ENCODE peak calls at places on chromosomes 1 and 21, in six cellular contexts. C is activated CD4-positive, alpha-beta T cell treated with anti-CD3 and anti-CD28 coated beads for 24 hours; R is cardiac fibroblast; M is EH; P is coronary artery; F is aorta. B is an unnamed sample.

GRCh38 chr1:154478013-154478412 is 24.0 kb upstream of the TDRD10 start:
- DNase-seq in R (no peak), M (no peak), F (no peak), C (no peak), P (no peak), B (no peak)

GRCh38 chr1:117802546-117803257 is 126.7 kb downstream of the GDAP2 start:
- DNase-seq in R (no peak), F (no peak), M (peak; percentile 51), P (no peak), C (no peak), B (no peak)

GRCh38 chr1:181028241-181029014 is 5.4 kb upstream of the MR1 start:
- DNase-seq in M (peak; percentile 86), P (no peak), C (no peak), R (peak; percentile 37), F (no peak), B (no peak)

GRCh38 chr1:159214149-159214760 is 9.6 kb downstream of the ACKR1 start:
- DNase-seq in P (no peak), F (no peak), R (peak; percentile 55), M (peak; percentile 51), C (peak; percentile 18), B (no peak)

GRCh38 chr1:47593001-47593568 is 155.2 kb downstream of the FOXD2 start:
- DNase-seq in M (no peak), F (no peak), R (no peak), P (no peak), C (no peak), B (no peak)

GRCh38 chr1:3507636-3508275 is 53.3 kb downstream of the ARHGEF16 start:
- DNase-seq in R (no peak), M (no peak), C (no peak), P (no peak), F (no peak), B (no peak)

GRCh38 chr1:40344597-40344996 is 27.5 kb upstream of the COL9A2 start:
- DNase-seq in R (peak; percentile 65), C (no peak), M (peak; percentile 57), F (peak; percentile 82), P (no peak), B (no peak)

GRCh38 chr21:33377221-33377620 is 26.0 kb upstream of the IFNGR2 start:
- DNase-seq in F (no peak), C (no peak), P (no peak), M (no peak), R (no peak), B (no peak)

GRCh38 chr1:67342002-67342890 is 34.6 kb downstream of the IL12RB2 start:
- DNase-seq in F (no peak), M (no peak), R (no peak), C (no peak), P (no peak), B (no peak)

GRCh38 chr1:153962088-153963029 is 978 bp downstream of the SLC39A1 start:
- DNase-seq in M (peak; percentile 84), C (no peak), P (no peak), F (peak; percentile 77), R (peak; percentile 75), B (no peak)

GRCh38 chr1:239179001-239179400 is 207.4 kb upstream of the CHRM3 start:
- DNase-seq in R (no peak), P (no peak), C (no peak), F (no peak), M (no peak), B (no peak)

GRCh38 chr1:244970236-244970652 is 105.9 kb upstream of the HNRNPU start:
- DNase-seq in P (no peak), R (peak; percentile 80), C (no peak), M (peak; percentile 78), F (no peak), B (peak; percentile 84)

GRCh38 chr1:215526147-215526845 is 40.8 kb upstream of the KCTD3 start:
- DNase-seq in C (no peak), F (no peak), P (no peak), M (peak; percentile 58), R (peak; percentile 69), B (peak; percentile 70)

GRCh38 chr1:108009603-108010195 is 44.7 kb upstream of the VAV3 start:
- DNase-seq in M (peak; percentile 13), C (no peak), P (no peak), R (peak; percentile 60), F (no peak), B (no peak)

GRCh38 chr1:47444578-47445465 is 7.0 kb downstream of the FOXD2 start:
- DNase-seq in F (no peak), C (no peak), R (peak; percentile 27), P (no peak), M (peak; percentile 28), B (peak; percentile 35)

GRCh38 chr21:41059871-41060270 is 108.1 kb upstream of the BACE2 start:
- DNase-seq in F (no peak), M (peak; percentile 10), C (no peak), P (no peak), R (no peak), B (no peak)

GRCh38 chr1:8524637-8525157 is 206.8 kb downstream of the SLC45A1 start:
- DNase-seq in F (no peak), R (no peak), P (no peak), C (no peak), M (peak; percentile 53), B (no peak)

GRCh38 chr1:161137881-161138280 is 5.4 kb upstream of the DEDD start:
- DNase-seq in R (no peak), M (peak; percentile 21), P (no peak), C (no peak), F (no peak), B (no peak)

GRCh38 chr1:1426961-1427934 is 6.2 kb upstream of the ANKRD65 start:
- DNase-seq in C (no peak), P (no peak), F (peak; percentile 46), M (peak; percentile 19), R (no peak), B (peak; percentile 96)

GRCh38 chr21:34367320-34367935 is 3.6 kb downstream of the KCNE2 start:
- DNase-seq in C (no peak), R (peak; percentile 75), P (peak; percentile 50), F (no peak), M (peak; percentile 93), B (peak; percentile 12)

GRCh38 chr1:224816062-224816461 is 113.4 kb upstream of the DNAH14 start:
- DNase-seq in P (no peak), R (no peak), C (no peak), M (no peak), F (no peak), B (no peak)

GRCh38 chr1:110515896-110516295 is 3.1 kb downstream of the KCNA10 start:
- DNase-seq in F (no peak), R (peak; percentile 13), M (no peak), C (no peak), P (no peak), B (no peak)

GRCh38 chr1:240619901-240620621 is 8.1 kb upstream of the GREM2 start:
- DNase-seq in R (no peak), F (no peak), C (no peak), M (no peak), P (no peak), B (no peak)

GRCh38 chr1:145845144-145845513 is 301 bp upstream of the NUDT17 start:
- DNase-seq in R (no peak), F (no peak), M (no peak), P (no peak), C (no peak), B (no peak)